ENCODE peak calls at places on chromosome 12, in nine cellular contexts. M is kidney, C is mammary epithelial cell, H is ascending aorta, Q is tibial nerve, X is colonic mucosa, Z is heart right ventricle, Y is stomach, V is cardiac muscle cell. A is an unnamed sample.

GRCh38 chr12:108457006-108457733 is 57.9 kb upstream of the FICD start:
- DNase-seq in M (no peak), C (peak; percentile 45), H (no peak), Q (no peak), X (no peak), Z (peak; percentile 19), Y (no peak), V (peak; percentile 75), A (no peak)

GRCh38 chr12:125983094-125983783 is 918.0 kb downstream of the AACS start:
- DNase-seq in M (no peak), C (no peak), H (no peak), Q (peak; percentile 23), X (peak; percentile 35), Z (no peak), Y (peak; percentile 25), V (peak; percentile 93), A (peak; percentile 53)

GRCh38 chr12:83979785-83980184 is 932.8 kb downstream of the SLC6A15 start:
- DNase-seq in M (no peak), C (no peak), H (no peak), Q (no peak), X (no peak), Z (no peak), Y (no peak), V (no peak), A (no peak)

GRCh38 chr12:77485961-77486579 is 344.6 kb upstream of the NAV3 start:
- DNase-seq in M (no peak), C (no peak), H (no peak), Q (no peak), X (no peak), Z (no peak), Y (no peak), V (peak; percentile 2), A (no peak)

GRCh38 chr12:6758511-6758910 is 5.6 kb upstream of the MLF2 start:
- DNase-seq in M (no peak), C (no peak), H (no peak), Q (no peak), X (no peak), Z (no peak), Y (no peak), V (no peak), A (no peak)

GRCh38 chr12:63037721-63038120 is 102.8 kb upstream of the PPM1H start:
- DNase-seq in M (no peak), C (no peak), H (no peak), Q (no peak), X (no peak), Z (no peak), Y (no peak), V (no peak), A (no peak)

GRCh38 chr12:47741340-47741703 is 16.0 kb upstream of the ENDOU start:
- DNase-seq in M (peak; percentile 93), C (peak; percentile 65), H (peak; percentile 69), Q (peak; percentile 74), X (peak; percentile 81), Z (peak; percentile 65), Y (peak; percentile 66), V (peak; percentile 68), A (peak; percentile 80)

GRCh38 chr12:49548822-49549648 is 10.2 kb downstream of the KCNH3 start:
- DNase-seq in M (no peak), C (no peak), H (no peak), Q (no peak), X (no peak), Z (no peak), Y (peak; percentile 39), V (peak; percentile 53), A (no peak)

GRCh38 chr12:7344831-7345230 is 41.0 kb downstream of the ACSM4 start:
- DNase-seq in M (no peak), C (no peak), H (no peak), Q (no peak), X (no peak), Z (no peak), Y (no peak), V (no peak), A (no peak)

GRCh38 chr12:131487379-131488129 is 223.3 kb upstream of the SFSWAP start:
- DNase-seq in M (no peak), C (no peak), H (no peak), Q (no peak), X (no peak), Z (no peak), Y (no peak), V (no peak), A (no peak)

GRCh38 chr12:57897296-57897974 is 43.9 kb upstream of the ATP23 start:
- DNase-seq in M (no peak), C (no peak), H (no peak), Q (no peak), X (no peak), Z (no peak), Y (no peak), V (no peak), A (no peak)

GRCh38 chr12:2960432-2960956 is 1.3 kb downstream of the TEAD4 start:
- DNase-seq in M (no peak), C (peak; percentile 45), H (no peak), Q (no peak), X (no peak), Z (no peak), Y (no peak), V (no peak), A (no peak)

GRCh38 chr12:132926417-132926833 is 29.7 kb downstream of the ZNF605 start:
- DNase-seq in M (no peak), C (no peak), H (no peak), Q (no peak), X (no peak), Z (no peak), Y (no peak), V (no peak), A (no peak)

GRCh38 chr12:53427905-53428594 is 4.4 kb downstream of the AMHR2 start:
- DNase-seq in M (peak; percentile 15), C (peak; percentile 98), H (no peak), Q (no peak), X (no peak), Z (no peak), Y (no peak), V (no peak), A (no peak)

GRCh38 chr12:127537070-127537469 is 729.9 kb upstream of the TMEM132C start:
- DNase-seq in M (no peak), C (no peak), H (no peak), Q (no peak), X (no peak), Z (no peak), Y (no peak), V (no peak), A (no peak)

GRCh38 chr12:52414936-52415335 is 8.8 kb upstream of the KRT82 start:
- DNase-seq in M (no peak), C (no peak), H (no peak), Q (no peak), X (no peak), Z (no peak), Y (no peak), V (no peak), A (no peak)

GRCh38 chr12:52413202-52413601 is 7.1 kb upstream of the KRT82 start:
- DNase-seq in M (no peak), C (no peak), H (no peak), Q (no peak), X (no peak), Z (no peak), Y (no peak), V (no peak), A (no peak)

GRCh38 chr12:52411806-52412205 is 5.7 kb upstream of the KRT82 start:
- DNase-seq in M (peak; percentile 63), C (no peak), H (no peak), Q (no peak), X (no peak), Z (no peak), Y (no peak), V (no peak), A (no peak)

GRCh38 chr12:52415870-52416750 is 10.0 kb upstream of the KRT82 start:
- DNase-seq in M (no peak), C (peak; percentile 96), H (no peak), Q (peak; percentile 20), X (peak; percentile 45), Z (peak; percentile 71), Y (no peak), V (no peak), A (no peak)

DNA sequence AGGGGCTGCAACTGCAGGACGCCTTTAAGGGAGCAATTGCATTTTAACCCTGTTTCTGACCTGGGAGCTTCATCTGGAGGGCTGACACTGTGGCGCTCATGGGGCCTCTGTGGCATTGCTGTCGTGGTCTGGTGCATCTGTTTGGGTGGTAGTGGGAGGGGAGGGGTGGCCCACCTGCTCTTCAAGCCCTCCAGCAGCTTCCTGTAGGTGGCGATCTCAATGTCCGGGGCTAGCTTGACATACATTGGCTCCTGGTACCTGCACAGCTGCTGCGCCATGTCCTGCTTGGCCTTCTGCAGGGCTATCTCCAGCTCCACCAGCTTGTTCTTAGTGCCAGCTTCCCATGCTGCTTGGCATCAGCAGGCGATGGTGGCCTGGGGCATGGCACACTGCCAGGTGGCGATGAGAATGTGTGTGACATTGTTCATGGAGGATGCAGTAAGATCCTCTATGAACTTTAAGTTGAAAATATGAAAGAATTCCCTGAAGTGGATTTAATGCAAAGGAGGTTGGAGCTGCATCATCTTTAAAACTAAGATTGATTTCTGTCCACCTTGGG is 7.7 kb upstream of the KRT82 start:
- DNase-seq in M (no peak), C (no peak), H (no peak), Q (no peak), X (no peak), Z (no peak), Y (no peak), V (no peak), A (no peak)
- TF ChIP-seq CTCF in M (no peak), C (peak; percentile 11), H (no peak), Q (no peak), X (no peak), Z (no peak), Y (no peak), V (no peak), A (no peak)

DNA sequence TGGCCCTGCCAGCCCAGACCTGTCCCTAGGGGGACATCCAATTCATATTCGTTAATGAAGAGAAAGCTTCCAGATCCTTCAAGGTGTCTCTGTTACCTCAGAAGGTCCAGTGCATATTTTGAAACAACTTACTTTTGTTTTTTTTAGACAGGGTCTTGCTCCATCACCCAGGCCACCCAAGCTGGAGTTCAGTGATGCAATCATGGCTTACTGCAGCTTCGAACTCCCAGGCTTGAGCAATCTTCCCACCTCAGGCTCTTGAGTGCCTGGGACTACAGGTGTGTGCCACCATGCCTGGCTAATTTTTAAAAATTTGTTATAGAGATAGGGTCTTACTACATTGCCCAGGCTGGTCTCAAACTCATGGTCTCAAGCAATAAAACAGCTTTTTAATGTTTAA is 48.4 kb downstream of the B4GALNT3 start:
- DNase-seq in M (no peak), C (no peak), H (no peak), Q (no peak), X (no peak), Z (no peak), Y (peak; percentile 15), V (no peak), A (no peak)
- H3K4me1 ChIP-seq in M (peaks cover 28% of the 10 kb centered on the region), C (peaks cover 5% of the 10 kb centered on the region), H (no peaks in the 10 kb centered on the region), Q (no peaks in the 10 kb centered on the region), X (peaks cover 9% of the 10 kb centered on the region), Z (peaks cover 27% of the 10 kb centered on the region), Y (peaks cover 39% of the 10 kb centered on the region), V (peaks cover 36% of the 10 kb centered on the region), A (peaks cover 10% of the 10 kb centered on the region)

GRCh38 chr12:100216337-100216736 is 15.7 kb downstream of the ACTR6 start:
- DNase-seq in M (no peak), C (no peak), H (no peak), Q (no peak), X (no peak), Z (no peak), Y (no peak), V (no peak), A (no peak)
- H3K36me3 ChIP-seq in M (peaks cover 3% of the 10 kb centered on the region), C (peaks cover 28% of the 10 kb centered on the region), H (peaks cover 33% of the 10 kb centered on the region), Q (peaks cover 3% of the 10 kb centered on the region), X (peaks cover 9% of the 10 kb centered on the region), Z (peaks cover 100% of the 10 kb centered on the region), Y (peaks cover 75% of the 10 kb centered on the region), V (peaks cover 44% of the 10 kb centered on the region), A (peaks cover 75% of the 10 kb centered on the region)

GRCh38 chr12:88578821-88579518 is 1.3 kb downstream of the KITLG start:
- DNase-seq in M (peak; percentile 46), C (peak; percentile 52), H (no peak), Q (no peak), X (peak; percentile 78), Z (no peak), Y (no peak), V (peak; percentile 38), A (no peak)
- TF ChIP-seq CTCF in M (peak; percentile 21), C (peak; percentile 63), H (peak; percentile 38), Q (peak; percentile 54), X (peak; percentile 37), Z (peak; percentile 39), Y (peak; percentile 13), V (peak; percentile 39), A (peak; percentile 53)